ENCODE peak calls at places on chromosomes 11 and 22, in five cellular contexts. M, Y, O, A and J are unnamed samples.

GRCh38 chr11:134272381-134273316 is 3.5 kb upstream of the GLB1L3 start:
- DNase-seq in M (no peak), Y (no peak), O (no peak), A (peak), J (no peak)

GRCh38 chr22:38203090-38203810 is 1.5 kb downstream of the MAFF start:
- DNase-seq in M (peak), Y (peak), O (no peak), A (peak), J (no peak)

GRCh38 chr11:11347583-11347982 is 5.5 kb downstream of the CSNK2A3 start:
- DNase-seq in M (no peak), Y (peak), O (no peak), A (no peak), J (no peak)

GRCh38 chr22:31947296-31947695 is 3.0 kb downstream of the YWHAH start:
- DNase-seq in M (no peak), Y (no peak), O (peak), A (no peak), J (no peak)

GRCh38 chr22:38491707-38492348 is 14.3 kb downstream of the DDX17 start:
- DNase-seq in M (no peak), Y (no peak), O (no peak), A (peak), J (no peak)

GRCh38 chr11:1927151-1928037 is 7.9 kb downstream of the TNNT3 start:
- DNase-seq in M (no peak), Y (no peak), O (no peak), A (no peak), J (no peak)

GRCh38 chr11:2794419-2794795 is 91.2 kb downstream of the CDKN1C start:
- DNase-seq in M (peak), Y (no peak), O (no peak), A (no peak), J (no peak)

GRCh38 chr22:44295406-44295805 is 17.3 kb downstream of the SHISAL1 start:
- DNase-seq in M (no peak), Y (no peak), O (no peak), A (no peak), J (no peak)

GRCh38 chr11:58576792-58577440 is 1.3 kb upstream of the LPXN start:
- DNase-seq in M (no peak), Y (peak), O (no peak), A (peak), J (no peak)

GRCh38 chr11:456533-456932 is 6.5 kb downstream of the PTDSS2 start:
- DNase-seq in M (no peak), Y (no peak), O (no peak), A (no peak), J (no peak)

GRCh38 chr11:112029460-112029859 is 4.3 kb downstream of the DLAT start:
- DNase-seq in M (no peak), Y (no peak), O (no peak), A (no peak), J (no peak)

GRCh38 chr11:114211444-114212122 is 84.6 kb upstream of the NNMT start:
- DNase-seq in M (no peak), Y (no peak), O (no peak), A (no peak), J (no peak)

GRCh38 chr11:102757823-102758549 is 22.4 kb downstream of the MMP10 start:
- DNase-seq in M (no peak), Y (no peak), O (no peak), A (peak), J (no peak)

GRCh38 chr11:48210052-48210451 is 6.6 kb upstream of the OR4B1 start:
- DNase-seq in M (no peak), Y (no peak), O (peak), A (peak), J (no peak)

GRCh38 chr11:64894070-64894811 is 15.8 kb upstream of the EHD1 start:
- DNase-seq in M (peak), Y (peak), O (peak), A (peak), J (peak)

GRCh38 chr11:100681064-100681502 is 6.0 kb upstream of the ARHGAP42 start:
- DNase-seq in M (peak), Y (no peak), O (no peak), A (peak), J (no peak)

GRCh38 chr11:2300290-2300935 is 1.3 kb downstream of the C11orf21 start:
- DNase-seq in M (peak), Y (no peak), O (no peak), A (no peak), J (no peak)

GRCh38 chr11:2742611-2743426 is 43.0 kb upstream of the KCNQ1OT1 start:
- DNase-seq in M (no peak), Y (no peak), O (no peak), A (no peak), J (no peak)

GRCh38 chr11:110349109-110349996 is 52.9 kb upstream of the RDX start:
- DNase-seq in M (no peak), Y (no peak), O (no peak), A (no peak), J (no peak)

GRCh38 chr22:42955087-42955630 is 59.8 kb downstream of the PACSIN2 start:
- DNase-seq in M (no peak), Y (no peak), O (no peak), A (no peak), J (no peak)

GRCh38 chr22:29165336-29166060 is 40.2 kb upstream of the EMID1 start:
- DNase-seq in M (no peak), Y (no peak), O (no peak), A (no peak), J (no peak)

GRCh38 chr22:39351689-39352214 is 2.0 kb downstream of the SYNGR1 start:
- DNase-seq in M (no peak), Y (no peak), O (no peak), A (peak), J (no peak)

GRCh38 chr22:27170491-27170890 is 513.1 kb downstream of the MIAT start:
- DNase-seq in M (no peak), Y (peak), O (peak), A (peak), J (peak)

GRCh38 chr11:134418119-134418840 is 6.2 kb upstream of the B3GAT1 start:
- DNase-seq in M (no peak), Y (no peak), O (no peak), A (peak), J (no peak)

GRCh38 chr11:11843233-11843632 is 1.5 kb downstream of the USP47 start:
- DNase-seq in M (no peak), Y (no peak), O (peak), A (peak), J (no peak)

GRCh38 chr11:35602160-35602793 is 16.0 kb upstream of the FJX1 start:
- DNase-seq in M (no peak), Y (no peak), O (no peak), A (no peak), J (no peak)

GRCh38 chr11:44916797-44917196 is 33.9 kb downstream of the TP53I11 start:
- DNase-seq in M (no peak), Y (no peak), O (no peak), A (no peak), J (no peak)

GRCh38 chr11:726278-726915 is 20.4 kb downstream of the EPS8L2 start:
- DNase-seq in M (peak), Y (peak), O (no peak), A (peak), J (no peak)

GRCh38 chr11:28674432-28675076 is 566.4 kb downstream of the METTL15 start:
- DNase-seq in M (no peak), Y (no peak), O (no peak), A (peak), J (no peak)

GRCh38 chr11:6755303-6755952 is 16.3 kb downstream of the OR2AG2 start:
- DNase-seq in M (peak), Y (no peak), O (peak), A (peak), J (peak)

GRCh38 chr11:74905326-74905725 is 43.6 kb downstream of the XRRA1 start:
- DNase-seq in M (no peak), Y (no peak), O (no peak), A (no peak), J (no peak)

GRCh38 chr11:122863704-122864326 is 18.7 kb upstream of the JHY start:
- DNase-seq in M (no peak), Y (peak), O (peak), A (peak), J (no peak)

GRCh38 chr11:62004473-62004872 is 37.0 kb upstream of the FTH1 start:
- DNase-seq in M (no peak), Y (no peak), O (no peak), A (peak), J (no peak)

GRCh38 chr11:11382858-11383532 is 29.9 kb upstream of the CSNK2A3 start:
- DNase-seq in M (no peak), Y (no peak), O (no peak), A (no peak), J (peak)

GRCh38 chr11:83448686-83449085 is 162.5 kb upstream of the CCDC90B start:
- DNase-seq in M (no peak), Y (no peak), O (no peak), A (no peak), J (no peak)

GRCh38 chr11:6614446-6614845 is 2.4 kb upstream of the TAF10 start:
- DNase-seq in M (no peak), Y (no peak), O (no peak), A (no peak), J (no peak)

GRCh38 chr11:76523147-76523546 is 78.3 kb downstream of the EMSY start:
- DNase-seq in M (no peak), Y (no peak), O (no peak), A (no peak), J (no peak)

GRCh38 chr11:118359295-118359958 is at the start of gene UBE4A:
- DNase-seq in M (peak), Y (peak), O (peak), A (peak), J (peak)
- TF ChIP-seq POLR2A in M (no peak), Y (peak), O (peak), A (peak), J (peak)

GRCh38 chr22:37024339-37025157 is 5.0 kb downstream of the MPST start:
- DNase-seq in M (no peak), Y (no peak), O (no peak), A (no peak), J (no peak)
- TF ChIP-seq POLR2A in M (no peak), Y (no peak), O (no peak), A (no peak), J (no peak)

GRCh38 chr22:46052331-46052771 is 75.4 kb upstream of the WNT7B start:
- DNase-seq in M (peak), Y (peak), O (no peak), A (no peak), J (no peak)

GRCh38 chr22:46054878-46055158 is 77.9 kb upstream of the WNT7B start:
- DNase-seq in M (no peak), Y (no peak), O (no peak), A (no peak), J (no peak)

GRCh38 chr22:46054091-46054877 is 77.3 kb upstream of the WNT7B start:
- DNase-seq in M (peak), Y (peak), O (no peak), A (peak), J (no peak)

GRCh38 chr22:46052801-46053562 is 76.0 kb upstream of the WNT7B start:
- DNase-seq in M (peak), Y (peak), O (no peak), A (no peak), J (no peak)

GRCh38 chr22:46053563-46054090 is 76.7 kb upstream of the WNT7B start:
- DNase-seq in M (peak), Y (peak), O (peak), A (peak), J (no peak)
- TF ChIP-seq POLR2A in M (no peak), Y (no peak), O (peak), A (no peak), J (peak)

DNA sequence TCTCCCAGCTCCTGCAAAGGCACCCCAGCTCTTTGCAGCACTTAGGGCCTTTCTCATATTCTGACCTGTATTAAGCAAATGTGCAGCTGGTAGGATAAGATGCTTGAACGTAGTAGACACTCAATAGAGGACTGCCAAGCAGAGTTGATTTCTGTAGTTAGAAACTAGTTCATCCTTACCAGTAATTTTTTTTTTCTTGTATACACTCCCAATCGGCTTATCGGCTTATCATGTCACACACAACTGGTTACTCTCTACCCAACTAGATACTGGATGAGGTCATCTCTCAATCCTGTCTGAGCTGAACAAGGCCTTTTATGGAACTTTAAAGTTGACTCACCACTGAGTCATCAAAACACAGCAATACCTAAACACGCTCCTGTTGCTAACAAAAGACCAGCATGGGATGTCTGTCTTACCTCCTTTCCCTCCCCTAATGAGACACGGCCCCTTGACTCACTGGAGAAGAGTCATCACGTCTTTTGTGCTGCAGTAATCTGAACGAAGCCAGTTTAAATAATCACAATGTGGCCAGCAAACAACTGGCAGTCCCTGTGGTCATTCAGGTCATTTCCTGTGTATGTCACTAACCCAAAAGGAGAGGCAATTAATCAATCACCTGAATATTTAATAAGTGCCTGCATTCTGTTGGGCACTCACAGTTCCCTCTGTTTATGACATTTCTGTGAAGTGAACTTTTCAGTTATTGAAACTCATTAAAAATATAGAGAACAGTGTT is 7.5 kb upstream of the WEE1 start:
- DNase-seq in M (peak), Y (no peak), O (peak), A (peak), J (peak)
- TF ChIP-seq POLR2A in M (no peak), Y (no peak), O (no peak), A (peak), J (no peak)

GRCh38 chr11:72814831-72815618 is 814 bp downstream of the ATG16L2 start:
- DNase-seq in M (no peak), Y (no peak), O (peak), A (peak), J (peak)

GRCh38 chr11:72812604-72812967 is 1.6 kb upstream of the ATG16L2 start:
- DNase-seq in M (no peak), Y (no peak), O (no peak), A (no peak), J (no peak)

GRCh38 chr11:72813740-72814138 is 472 bp upstream of the ATG16L2 start:
- DNase-seq in M (peak), Y (peak), O (peak), A (peak), J (peak)

GRCh38 chr11:72812968-72813739 is 1.1 kb upstream of the ATG16L2 start:
- DNase-seq in M (peak), Y (no peak), O (peak), A (peak), J (peak)

GRCh38 chr11:72814139-72814830 is at the start of gene ATG16L2:
- DNase-seq in M (peak), Y (peak), O (peak), A (peak), J (peak)
- TF ChIP-seq POLR2A in M (no peak), Y (peak), O (peak), A (peak), J (peak)